ENCODE peak calls at places on chromosomes 2 and 18, in seven cellular contexts. One of them, this sample, is unnamed.

GRCh38 chr2:182920631-182921056 is 54.2 kb upstream of the FRZB start:
- DNase-seq in body of pancreas: no peak
- DNase-seq in choroid plexus epithelial cell: no peak
- DNase-seq in astrocyte of the spinal cord: no peak
- DNase-seq in bronchial epithelial cell: no peak
- DNase-seq in psoas muscle: no peak
- DNase-seq in adrenal gland: no peak
- DNase-seq in this sample: peak

GRCh38 chr2:168773719-168774521 is 28.5 kb upstream of the NOSTRIN start:
- DNase-seq in bronchial epithelial cell: peak
- DNase-seq in choroid plexus epithelial cell: peak
- DNase-seq in body of pancreas: peak
- DNase-seq in astrocyte of the spinal cord: peak
- DNase-seq in psoas muscle: peak
- DNase-seq in adrenal gland: peak
- DNase-seq in this sample: peak

GRCh38 chr18:58576641-58577251 is 52.1 kb downstream of the ALPK2 start:
- DNase-seq in psoas muscle: no peak
- DNase-seq in choroid plexus epithelial cell: peak
- DNase-seq in astrocyte of the spinal cord: peak
- DNase-seq in adrenal gland: no peak
- DNase-seq in body of pancreas: no peak
- DNase-seq in bronchial epithelial cell: no peak
- DNase-seq in this sample: peak

GRCh38 chr2:52775674-52776073 is 991.9 kb upstream of the CHAC2 start:
- DNase-seq in astrocyte of the spinal cord: no peak
- DNase-seq in bronchial epithelial cell: no peak
- DNase-seq in body of pancreas: no peak
- DNase-seq in adrenal gland: no peak
- DNase-seq in choroid plexus epithelial cell: no peak
- DNase-seq in psoas muscle: no peak
- DNase-seq in this sample: no peak

GRCh38 chr2:232386490-232386739 is 7.9 kb downstream of the ALPP start:
- DNase-seq in astrocyte of the spinal cord: no peak
- DNase-seq in adrenal gland: no peak
- DNase-seq in bronchial epithelial cell: no peak
- DNase-seq in body of pancreas: no peak
- DNase-seq in choroid plexus epithelial cell: no peak
- DNase-seq in psoas muscle: no peak
- DNase-seq in this sample: peak

GRCh38 chr2:170161516-170162260 is 16.3 kb upstream of the MYO3B start:
- DNase-seq in body of pancreas: no peak
- DNase-seq in choroid plexus epithelial cell: no peak
- DNase-seq in bronchial epithelial cell: no peak
- DNase-seq in astrocyte of the spinal cord: no peak
- DNase-seq in adrenal gland: no peak
- DNase-seq in psoas muscle: no peak
- DNase-seq in this sample: no peak

GRCh38 chr2:177900091-177900490 is 172.5 kb downstream of the PDE11A start:
- DNase-seq in bronchial epithelial cell: peak
- DNase-seq in psoas muscle: no peak
- DNase-seq in body of pancreas: no peak
- DNase-seq in astrocyte of the spinal cord: no peak
- DNase-seq in choroid plexus epithelial cell: no peak
- DNase-seq in adrenal gland: no peak
- DNase-seq in this sample: no peak

GRCh38 chr18:13237073-13237472 is 18.5 kb downstream of the LDLRAD4 start:
- DNase-seq in adrenal gland: no peak
- DNase-seq in body of pancreas: no peak
- DNase-seq in astrocyte of the spinal cord: no peak
- DNase-seq in bronchial epithelial cell: no peak
- DNase-seq in choroid plexus epithelial cell: no peak
- DNase-seq in psoas muscle: no peak
- DNase-seq in this sample: no peak

GRCh38 chr2:69222984-69223658 is 163.9 kb downstream of the GFPT1 start:
- DNase-seq in body of pancreas: no peak
- DNase-seq in choroid plexus epithelial cell: peak
- DNase-seq in adrenal gland: peak
- DNase-seq in bronchial epithelial cell: no peak
- DNase-seq in astrocyte of the spinal cord: peak
- DNase-seq in psoas muscle: peak
- DNase-seq in this sample: peak

GRCh38 chr2:65545818-65546217 is 113.4 kb upstream of the SPRED2 start:
- DNase-seq in choroid plexus epithelial cell: no peak
- DNase-seq in psoas muscle: no peak
- DNase-seq in adrenal gland: no peak
- DNase-seq in bronchial epithelial cell: peak
- DNase-seq in body of pancreas: no peak
- DNase-seq in astrocyte of the spinal cord: no peak
- DNase-seq in this sample: peak

GRCh38 chr18:59629894-59630293 is 67.3 kb downstream of the CCBE1 start:
- DNase-seq in astrocyte of the spinal cord: no peak
- DNase-seq in choroid plexus epithelial cell: peak
- DNase-seq in adrenal gland: peak
- DNase-seq in body of pancreas: peak
- DNase-seq in bronchial epithelial cell: no peak
- DNase-seq in psoas muscle: no peak
- DNase-seq in this sample: peak

GRCh38 chr18:77071061-77071460 is 61.5 kb downstream of the MBP start:
- DNase-seq in body of pancreas: no peak
- DNase-seq in psoas muscle: no peak
- DNase-seq in bronchial epithelial cell: peak
- DNase-seq in choroid plexus epithelial cell: no peak
- DNase-seq in adrenal gland: no peak
- DNase-seq in astrocyte of the spinal cord: no peak
- DNase-seq in this sample: no peak

GRCh38 chr2:69997296-69998184 is 36.1 kb upstream of the ASPRV1 start:
- DNase-seq in choroid plexus epithelial cell: peak
- DNase-seq in adrenal gland: peak
- DNase-seq in astrocyte of the spinal cord: peak
- DNase-seq in body of pancreas: peak
- DNase-seq in bronchial epithelial cell: peak
- DNase-seq in psoas muscle: peak
- DNase-seq in this sample: peak

GRCh38 chr2:40436093-40436475 is 15.8 kb downstream of the SLC8A1 start:
- DNase-seq in adrenal gland: no peak
- DNase-seq in astrocyte of the spinal cord: no peak
- DNase-seq in psoas muscle: no peak
- DNase-seq in choroid plexus epithelial cell: no peak
- DNase-seq in bronchial epithelial cell: no peak
- DNase-seq in body of pancreas: no peak
- DNase-seq in this sample: no peak

GRCh38 chr2:40432916-40433315 is 19.0 kb downstream of the SLC8A1 start:
- DNase-seq in psoas muscle: no peak
- DNase-seq in adrenal gland: no peak
- DNase-seq in choroid plexus epithelial cell: no peak
- DNase-seq in bronchial epithelial cell: no peak
- DNase-seq in body of pancreas: no peak
- DNase-seq in astrocyte of the spinal cord: no peak
- DNase-seq in this sample: no peak

GRCh38 chr2:40435426-40436092 is 16.3 kb downstream of the SLC8A1 start:
- DNase-seq in adrenal gland: no peak
- DNase-seq in psoas muscle: no peak
- DNase-seq in body of pancreas: no peak
- DNase-seq in bronchial epithelial cell: no peak
- DNase-seq in choroid plexus epithelial cell: no peak
- DNase-seq in astrocyte of the spinal cord: no peak
- DNase-seq in this sample: peak

GRCh38 chr2:40433739-40434138 is 18.2 kb downstream of the SLC8A1 start:
- DNase-seq in bronchial epithelial cell: no peak
- DNase-seq in astrocyte of the spinal cord: no peak
- DNase-seq in choroid plexus epithelial cell: no peak
- DNase-seq in adrenal gland: no peak
- DNase-seq in psoas muscle: no peak
- DNase-seq in body of pancreas: no peak
- DNase-seq in this sample: no peak

DNA sequence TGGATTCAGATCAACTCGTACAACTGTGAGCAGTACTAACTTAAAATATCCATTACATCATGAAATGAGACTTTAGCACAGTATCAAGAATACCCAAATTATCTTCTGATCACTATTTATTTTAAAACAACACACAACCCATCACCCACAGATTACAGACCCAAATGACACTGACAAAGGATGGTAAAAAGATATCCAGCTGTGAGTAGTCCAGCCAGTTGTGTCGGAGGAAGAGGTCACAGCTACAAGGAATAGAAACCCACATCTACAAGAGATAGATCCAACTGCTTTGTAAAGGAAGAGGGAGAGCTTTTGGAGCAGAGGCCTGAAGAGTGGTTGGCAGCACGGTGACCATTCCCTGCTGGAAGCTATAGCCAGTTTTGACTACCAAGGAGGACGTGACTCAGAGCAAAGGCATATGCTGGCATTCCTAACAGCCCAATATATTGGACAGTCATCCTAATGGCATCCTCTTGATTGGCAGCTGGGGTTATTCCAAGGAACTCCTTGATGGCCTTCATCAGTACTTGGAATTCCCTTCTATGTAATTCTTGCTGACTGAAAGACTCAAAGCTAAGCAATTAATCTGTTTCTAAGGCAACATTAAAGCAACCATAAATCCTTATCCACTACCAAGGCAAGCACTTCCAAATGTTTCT is 17.1 kb downstream of the SLC8A1 start:
- DNase-seq in choroid plexus epithelial cell: peak
- DNase-seq in bronchial epithelial cell: peak
- DNase-seq in adrenal gland: peak
- DNase-seq in astrocyte of the spinal cord: peak
- DNase-seq in psoas muscle: no peak
- DNase-seq in body of pancreas: no peak
- DNase-seq in this sample: peak
- H3K4me3 ChIP-seq in choroid plexus epithelial cell: no peak
- H3K4me3 ChIP-seq in bronchial epithelial cell: no peak
- H3K4me3 ChIP-seq in adrenal gland: no peak
- H3K4me3 ChIP-seq in astrocyte of the spinal cord: no peak
- H3K4me3 ChIP-seq in psoas muscle: no peak
- H3K4me3 ChIP-seq in body of pancreas: no peak
- H3K4me3 ChIP-seq in this sample: no peak

DNA sequence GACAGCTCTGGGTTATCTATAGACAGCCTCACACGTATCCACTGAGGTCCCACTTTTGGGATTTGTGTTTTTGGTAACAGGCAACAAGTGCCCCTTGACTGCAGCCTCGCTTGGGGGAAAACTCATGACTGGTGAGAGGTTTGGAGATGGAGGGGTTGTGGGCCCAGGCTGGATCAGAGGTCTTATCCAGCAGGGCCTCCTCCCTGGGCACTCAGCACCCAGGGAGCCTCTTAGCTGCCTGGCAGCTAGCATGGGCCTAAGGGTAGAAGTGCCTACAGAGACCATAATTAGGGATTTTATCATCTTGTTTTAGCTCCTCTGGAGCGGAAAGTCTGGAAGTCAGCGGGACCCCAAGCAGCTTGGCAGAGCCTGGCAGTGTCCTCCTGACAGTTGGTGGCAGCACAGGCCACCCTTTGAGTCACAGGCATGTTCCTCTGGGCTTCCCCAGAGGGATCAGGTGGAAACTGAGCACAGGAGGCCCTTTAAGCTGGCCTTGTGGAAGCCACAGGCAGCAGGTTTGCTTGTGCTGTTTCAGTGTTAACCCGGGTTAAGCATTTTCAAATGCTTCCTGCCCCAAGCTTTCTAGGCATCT is 143.1 kb downstream of the KCTD1 start:
- DNase-seq in astrocyte of the spinal cord: peak
- DNase-seq in choroid plexus epithelial cell: peak
- DNase-seq in psoas muscle: no peak
- DNase-seq in adrenal gland: peak
- DNase-seq in body of pancreas: peak
- DNase-seq in bronchial epithelial cell: peak
- DNase-seq in this sample: peak
- TF ChIP-seq CTCF in astrocyte of the spinal cord: peak
- TF ChIP-seq CTCF in choroid plexus epithelial cell: peak
- TF ChIP-seq CTCF in psoas muscle: peak
- TF ChIP-seq CTCF in adrenal gland: peak
- TF ChIP-seq CTCF in body of pancreas: peak
- TF ChIP-seq CTCF in bronchial epithelial cell: peak
- TF ChIP-seq CTCF in this sample: peak

GRCh38 chr2:240556553-240557100 is 1.2 kb downstream of the ANKMY1 start:
- DNase-seq in psoas muscle: peak
- DNase-seq in choroid plexus epithelial cell: peak
- DNase-seq in body of pancreas: no peak
- DNase-seq in astrocyte of the spinal cord: no peak
- DNase-seq in adrenal gland: peak
- DNase-seq in bronchial epithelial cell: peak
- DNase-seq in this sample: peak

GRCh38 chr2:240555541-240556250 is 2.1 kb downstream of the ANKMY1 start:
- DNase-seq in astrocyte of the spinal cord: no peak
- DNase-seq in body of pancreas: no peak
- DNase-seq in choroid plexus epithelial cell: no peak
- DNase-seq in psoas muscle: no peak
- DNase-seq in bronchial epithelial cell: no peak
- DNase-seq in adrenal gland: peak
- DNase-seq in this sample: no peak

GRCh38 chr2:240557808-240558207 is at the start of gene ANKMY1:
- DNase-seq in psoas muscle: peak
- DNase-seq in astrocyte of the spinal cord: peak
- DNase-seq in adrenal gland: peak
- DNase-seq in choroid plexus epithelial cell: peak
- DNase-seq in bronchial epithelial cell: peak
- DNase-seq in body of pancreas: peak
- DNase-seq in this sample: peak

GRCh38 chr2:240558229-240558885 is 569 bp upstream of the ANKMY1 start:
- DNase-seq in choroid plexus epithelial cell: no peak
- DNase-seq in psoas muscle: peak
- DNase-seq in bronchial epithelial cell: no peak
- DNase-seq in astrocyte of the spinal cord: no peak
- DNase-seq in body of pancreas: no peak
- DNase-seq in adrenal gland: peak
- DNase-seq in this sample: no peak

DNA sequence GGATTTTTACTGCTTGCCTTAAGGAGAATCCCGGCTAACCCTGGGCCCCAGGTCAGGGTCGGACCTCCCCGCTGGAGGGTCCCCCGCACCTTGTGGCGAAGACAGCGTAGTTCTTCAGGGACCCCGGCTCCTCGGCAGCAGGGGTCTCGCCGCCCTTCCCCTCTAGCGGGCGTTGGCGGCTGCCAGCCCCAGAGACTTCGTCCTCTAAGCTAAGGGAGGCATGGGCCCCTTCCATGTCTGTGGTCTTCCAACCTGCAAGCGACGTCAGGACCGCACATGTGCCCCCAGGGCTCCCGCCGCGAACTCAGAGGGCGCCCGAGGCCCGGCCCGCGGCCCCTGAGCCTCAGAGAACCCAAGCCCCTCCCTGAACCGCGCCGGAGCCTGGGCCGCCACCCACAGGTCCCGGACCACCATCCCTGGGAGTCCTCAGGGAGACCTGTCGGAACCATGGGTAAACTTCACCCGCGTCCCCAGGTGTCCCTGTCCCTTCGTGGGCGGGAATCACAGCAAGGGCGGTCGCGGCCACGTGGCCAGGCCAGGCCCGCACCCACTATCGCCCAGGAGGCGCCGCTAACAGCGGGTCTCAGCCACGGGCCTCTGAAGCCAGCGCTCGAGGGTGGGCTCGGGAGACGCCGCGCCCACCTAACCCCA is 562 bp downstream of the ANKMY1 start:
- DNase-seq in adrenal gland: peak
- DNase-seq in body of pancreas: no peak
- DNase-seq in psoas muscle: peak
- DNase-seq in choroid plexus epithelial cell: no peak
- DNase-seq in bronchial epithelial cell: no peak
- DNase-seq in astrocyte of the spinal cord: no peak
- DNase-seq in this sample: no peak
- H3K4me3 ChIP-seq in adrenal gland: no peak
- H3K4me3 ChIP-seq in body of pancreas: no peak
- H3K4me3 ChIP-seq in psoas muscle: peak
- H3K4me3 ChIP-seq in choroid plexus epithelial cell: peak
- H3K4me3 ChIP-seq in bronchial epithelial cell: peak
- H3K4me3 ChIP-seq in astrocyte of the spinal cord: peak
- H3K4me3 ChIP-seq in this sample: peak

GRCh38 chr2:218384975-218385374 is 2.9 kb downstream of the SLC11A1 start:
- DNase-seq in psoas muscle: no peak
- DNase-seq in bronchial epithelial cell: no peak
- DNase-seq in adrenal gland: no peak
- DNase-seq in astrocyte of the spinal cord: no peak
- DNase-seq in choroid plexus epithelial cell: no peak
- DNase-seq in body of pancreas: no peak
- DNase-seq in this sample: no peak
- TF ChIP-seq CTCF in psoas muscle: no peak
- TF ChIP-seq CTCF in bronchial epithelial cell: no peak
- TF ChIP-seq CTCF in adrenal gland: no peak
- TF ChIP-seq CTCF in astrocyte of the spinal cord: no peak
- TF ChIP-seq CTCF in choroid plexus epithelial cell: no peak
- TF ChIP-seq CTCF in body of pancreas: no peak
- TF ChIP-seq CTCF in this sample: no peak

This sample was measured in fibroblast of villous mesenchyme.